ENCODE peak calls at places on chromosomes 4 and X, in eight cellular contexts. F is A673, O is cardiac muscle cell, E is tibial artery, Y is right cardiac atrium, Z is IMR-90, P is small intestine, T is heart left ventricle. Q is an unnamed sample.

GRCh38 chrX:538311-538710 is 92.3 kb upstream of the SHOX start:
- DNase-seq in E (no peak), T (no peak), Z (no peak), P (no peak), Y (no peak), F (no peak), O (no peak), Q (no peak)

GRCh38 chrX:100654256-100654655 is 10.3 kb downstream of the SRPX2 start:
- DNase-seq in E (no peak), Z (peak; percentile 32), O (peak; percentile 39), T (no peak), Y (no peak), P (peak; percentile 53), F (peak; percentile 44), Q (no peak)

GRCh38 chr4:48033825-48034413 is 17.3 kb downstream of the NIPAL1 start:
- DNase-seq in O (no peak), F (peak; percentile 64), T (no peak), P (peak; percentile 62), Y (no peak), E (no peak), Z (peak; percentile 3), Q (no peak)

GRCh38 chr4:88283661-88284377 is 542 bp downstream of the PPM1K start:
- DNase-seq in O (peak; percentile 86), F (peak; percentile 6), Z (peak; percentile 50), P (peak; percentile 49), Y (peak; percentile 87), E (peak; percentile 83), T (peak; percentile 84), Q (peak; percentile 53)

GRCh38 chr4:166622425-166622977 is 611.8 kb downstream of the SPOCK3 start:
- DNase-seq in O (no peak), Y (no peak), T (no peak), E (no peak), P (no peak), Z (no peak), F (no peak), Q (no peak)

GRCh38 chr4:1495416-1496115 is 89.3 kb upstream of the NKX1-1 start:
- DNase-seq in O (no peak), P (no peak), F (no peak), E (peak; percentile 61), Z (no peak), T (no peak), Y (peak; percentile 46), Q (no peak)

GRCh38 chr4:80362578-80363181 is 27.1 kb downstream of the CFAP299 start:
- DNase-seq in O (peak; percentile 60), T (no peak), Z (peak; percentile 51), P (peak; percentile 62), Y (peak; percentile 53), E (no peak), F (peak; percentile 29), Q (no peak)

GRCh38 chr4:54683616-54684346 is 26.0 kb downstream of the KIT start:
- DNase-seq in T (no peak), Y (peak; percentile 43), E (no peak), P (peak; percentile 24), F (peak; percentile 17), O (peak; percentile 22), Z (no peak), Q (no peak)

GRCh38 chrX:103467156-103467555 is 52.1 kb downstream of the RAB40A start:
- DNase-seq in Y (no peak), P (no peak), E (no peak), O (no peak), T (no peak), Z (peak; percentile 66), F (no peak), Q (no peak)

DNA sequence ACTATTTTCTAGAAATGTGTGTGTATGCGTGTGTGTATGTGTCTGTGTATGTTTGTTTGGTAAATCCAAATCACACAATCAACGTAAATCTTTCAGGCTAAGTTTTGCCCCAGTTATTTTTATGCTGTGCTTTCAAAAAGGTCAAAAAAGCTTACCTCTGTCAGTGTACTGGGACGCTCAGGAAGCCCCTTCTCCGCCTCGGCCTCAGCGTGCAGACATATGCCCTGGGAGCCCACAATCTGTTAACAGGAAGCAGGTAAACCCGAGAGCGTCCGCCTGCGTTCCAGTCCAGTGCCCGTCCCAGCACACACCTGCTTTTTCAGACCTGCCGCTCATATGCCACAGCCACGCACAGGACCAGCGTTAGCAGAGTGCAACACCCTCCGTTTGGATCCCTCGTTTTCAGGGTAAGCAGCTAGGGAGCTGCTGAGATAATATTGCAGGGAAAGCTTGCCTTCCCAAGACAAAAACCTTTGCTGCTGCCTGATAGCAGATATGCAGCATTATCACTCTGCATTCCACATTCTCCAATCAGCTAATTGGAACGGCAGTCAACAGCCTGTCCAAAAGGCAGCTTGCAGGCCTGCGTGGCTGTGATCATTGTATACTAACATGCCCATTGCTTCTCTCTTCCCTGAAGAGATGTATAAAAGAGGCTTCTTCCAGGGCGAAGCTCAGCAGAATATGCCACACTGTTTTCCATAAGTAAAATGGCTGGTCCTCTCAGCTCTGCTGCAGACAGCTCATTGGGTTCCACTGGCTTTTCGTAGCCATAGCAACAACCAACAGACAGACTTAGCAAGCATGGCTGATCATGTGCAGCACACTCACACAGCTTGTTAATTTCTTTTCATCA is at the start of gene SORBS2:
- DNase-seq in T (peak; percentile 62), Z (peak; percentile 25), Y (peak; percentile 62), O (peak; percentile 83), P (peak; percentile 71), E (no peak), F (peak; percentile 9), Q (no peak)
- H3K27ac ChIP-seq in T (peak within 1 kb of the TSS; percentile 87), Z (no peak within 1 kb of the TSS), Y (peak within 1 kb of the TSS; percentile 95), O (peak within 1 kb of the TSS; percentile 96), P (no peak within 1 kb of the TSS), E (peak within 1 kb of the TSS; percentile 58), F (no peak within 1 kb of the TSS), Q (peak within 1 kb of the TSS; percentile 90)

DNA sequence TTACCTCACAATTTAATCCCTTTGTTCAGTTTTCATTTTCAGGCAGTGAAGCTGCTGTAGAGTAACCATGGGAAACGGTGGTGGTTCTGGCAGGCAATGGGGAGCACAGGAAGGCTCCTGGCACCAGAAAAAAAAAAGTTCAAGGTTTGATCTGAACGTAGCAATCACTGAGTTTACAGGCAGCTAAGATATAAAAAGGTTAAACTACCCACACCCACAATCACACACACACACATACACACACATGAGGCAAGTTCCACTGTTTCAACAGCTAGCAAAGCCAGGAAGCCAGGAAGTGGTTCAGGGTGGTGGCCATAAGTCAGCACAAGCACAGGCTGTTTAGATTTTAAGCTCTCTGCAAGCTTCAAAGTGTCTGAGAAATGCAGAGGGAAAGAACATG is at the start of gene SULT1B1:
- DNase-seq in Z (peak; percentile 43), Y (no peak), E (no peak), O (no peak), F (peak; percentile 14), P (peak; percentile 95), T (no peak), Q (peak; percentile 13)
- H3K27ac ChIP-seq in Z (no peak within 1 kb of the TSS), Y (no peak within 1 kb of the TSS), E (no peak within 1 kb of the TSS), O (no peak within 1 kb of the TSS), F (peak within 1 kb of the TSS; percentile 61), P (peak within 1 kb of the TSS; percentile 76), T (no peak within 1 kb of the TSS), Q (peak within 1 kb of the TSS; percentile 7)

DNA sequence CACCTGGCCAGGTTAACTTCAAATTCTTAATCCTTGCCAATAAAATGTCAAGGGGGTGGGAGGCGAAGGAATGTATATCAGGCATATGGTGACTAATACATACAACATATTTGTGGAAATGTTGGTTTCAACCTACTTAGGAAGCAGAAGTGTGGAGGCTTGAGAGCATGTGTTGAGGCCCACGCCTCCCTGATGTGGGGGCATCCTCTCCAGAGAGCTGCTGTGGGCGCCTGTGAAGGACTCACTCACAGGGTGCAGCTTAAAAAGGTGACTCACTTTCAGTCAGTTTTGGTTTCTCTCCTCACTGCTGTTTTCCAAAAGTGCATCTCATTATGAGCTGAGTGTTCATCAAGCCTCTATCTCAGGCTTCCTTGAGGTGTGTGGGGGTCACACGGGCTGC is 27.5 kb downstream of the LNX1 start:
- DNase-seq in Z (peak; percentile 89), O (no peak), F (no peak), P (no peak), Y (no peak), E (no peak), T (no peak), Q (no peak)
- H3K27ac ChIP-seq in Z (no peak overlapping the region), O (no peak overlapping the region), F (no peak overlapping the region), P (no peak overlapping the region), Y (no peak overlapping the region), E (no peak overlapping the region), T (no peak overlapping the region), Q (no peak overlapping the region)

DNA sequence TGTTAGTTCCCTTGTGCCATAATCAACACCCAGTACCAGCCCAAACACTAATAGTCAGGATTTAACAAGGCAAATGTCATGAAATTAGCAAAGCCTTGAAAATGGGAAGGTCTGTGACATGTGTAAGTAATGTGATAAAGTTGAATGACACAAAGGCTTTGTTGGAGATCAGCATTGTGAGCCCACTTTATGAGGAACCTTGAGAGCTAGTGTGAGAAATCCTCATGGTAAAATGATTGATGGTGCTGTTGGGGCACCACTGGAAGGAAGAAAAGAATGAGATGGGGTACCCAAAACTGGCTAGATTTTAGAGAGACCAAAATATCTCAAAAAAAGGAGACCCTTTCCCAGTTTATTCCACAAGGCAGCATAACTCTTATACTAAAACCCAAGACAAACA is 3.3 kb upstream of the LIN54 start:
- DNase-seq in F (no peak), E (no peak), T (no peak), O (no peak), Y (no peak), Z (no peak), P (no peak), Q (no peak)
- H3K27ac ChIP-seq in F (no peak overlapping the region), E (no peak overlapping the region), T (peak overlapping the region; percentile 65), O (peak overlapping the region; percentile 74), Y (no peak overlapping the region), Z (no peak overlapping the region), P (no peak overlapping the region), Q (peak overlapping the region; percentile 87)

GRCh38 chr4:7513731-7514130 is 79.0 kb upstream of the PSAPL1 start:
- DNase-seq in Y (no peak), E (no peak), F (peak; percentile 32), P (no peak), O (no peak), T (no peak), Z (peak; percentile 39), Q (no peak)

GRCh38 chr4:7510066-7510465 is 75.3 kb upstream of the PSAPL1 start:
- DNase-seq in Y (no peak), P (no peak), E (no peak), Z (no peak), F (no peak), T (no peak), O (no peak), Q (no peak)

GRCh38 chr4:7512428-7512827 is 77.7 kb upstream of the PSAPL1 start:
- DNase-seq in Y (peak; percentile 35), Z (no peak), T (no peak), E (no peak), O (no peak), P (no peak), F (no peak), Q (no peak)

GRCh38 chr4:7512946-7513345 is 78.2 kb upstream of the PSAPL1 start:
- DNase-seq in P (no peak), E (no peak), Z (no peak), Y (no peak), O (no peak), T (no peak), F (no peak), Q (no peak)

DNA sequence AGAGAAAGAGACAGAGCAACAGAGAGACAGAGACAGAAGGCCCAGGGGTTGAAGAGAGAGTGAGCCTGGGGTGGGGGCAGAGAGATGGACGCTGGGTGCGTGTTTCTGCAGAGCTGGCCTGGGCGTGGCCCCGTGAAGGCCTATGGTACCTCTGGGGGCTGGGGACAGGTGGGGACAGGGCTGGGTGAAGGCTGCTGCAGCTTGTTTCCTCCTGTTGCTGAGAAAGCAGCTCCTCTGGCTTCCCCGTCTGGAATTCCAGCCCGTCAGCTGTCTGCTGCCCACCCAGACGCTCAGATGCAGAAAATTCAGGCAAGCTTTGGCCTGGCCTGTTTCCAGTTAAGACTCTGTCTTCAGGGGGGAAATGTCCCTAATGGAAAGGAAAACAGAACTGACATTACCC is 76.8 kb upstream of the PSAPL1 start:
- DNase-seq in F (no peak), Y (no peak), T (no peak), Z (no peak), P (no peak), E (no peak), O (peak; percentile 43), Q (no peak)
- H3K27ac ChIP-seq in F (no peak overlapping the region), Y (no peak overlapping the region), T (no peak overlapping the region), Z (no peak overlapping the region), P (no peak overlapping the region), E (no peak overlapping the region), O (no peak overlapping the region), Q (no peak overlapping the region)